ENCODE peak calls at places on chromosomes 11 and 22, in eight cellular contexts. P is lower lobe of right lung, J is cardiac fibroblast, W is adrenal gland, A is MM.1S, O is RWPE2, M is astrocyte of the cerebellum, U is gastrocnemius medialis. Y is an unnamed sample.
A peak's percentile ranks its signal among the peaks of the same experiment; 100 is the strongest.

GRCh38 chr11:118136341-118136740 is 16.3 kb downstream of the SCN4B start:
- DNase-seq in A (no peak), P (no peak), J (no peak), O (no peak), W (no peak), U (no peak), M (no peak), Y (no peak)

GRCh38 chr11:128484172-128484571 is 103.2 kb downstream of the ETS1 start:
- DNase-seq in O (no peak), J (no peak), M (no peak), W (no peak), A (no peak), U (no peak), P (no peak), Y (no peak)

GRCh38 chr11:78657968-78658839 is 83.5 kb upstream of the NARS2 start:
- DNase-seq in A (no peak), P (peak; percentile 24), W (no peak), M (no peak), U (no peak), J (no peak), O (no peak), Y (no peak)

GRCh38 chr11:72308226-72309073 is 64.5 kb upstream of the PHOX2A start:
- DNase-seq in P (no peak), J (peak; percentile 93), U (no peak), O (no peak), M (peak; percentile 81), W (peak; percentile 72), A (no peak), Y (peak; percentile 83)

GRCh38 chr11:63595296-63595695 is 18.9 kb downstream of the PLAAT3 start:
- DNase-seq in O (no peak), A (no peak), W (no peak), J (peak; percentile 53), P (no peak), M (no peak), U (no peak), Y (no peak)

GRCh38 chr11:72378704-72379383 is 55.5 kb downstream of the CLPB start:
- DNase-seq in P (peak; percentile 61), W (no peak), U (peak; percentile 48), M (peak; percentile 62), O (no peak), J (peak; percentile 5), A (no peak), Y (peak; percentile 4)

GRCh38 chr11:57792060-57792541 is 30.5 kb downstream of the CTNND1 start:
- DNase-seq in O (no peak), P (peak; percentile 95), M (no peak), A (no peak), U (no peak), J (peak; percentile 39), W (peak; percentile 43), Y (no peak)

GRCh38 chr11:40314327-40314726 is 1145.1 kb downstream of the LRRC4C start:
- DNase-seq in O (no peak), A (no peak), J (no peak), U (no peak), P (no peak), M (no peak), W (no peak), Y (peak; percentile 1)

GRCh38 chr11:130918081-130918480 is 1.8 kb upstream of the SNX19 start:
- DNase-seq in M (no peak), O (no peak), A (no peak), J (no peak), W (no peak), P (no peak), U (no peak), Y (no peak)

DNA sequence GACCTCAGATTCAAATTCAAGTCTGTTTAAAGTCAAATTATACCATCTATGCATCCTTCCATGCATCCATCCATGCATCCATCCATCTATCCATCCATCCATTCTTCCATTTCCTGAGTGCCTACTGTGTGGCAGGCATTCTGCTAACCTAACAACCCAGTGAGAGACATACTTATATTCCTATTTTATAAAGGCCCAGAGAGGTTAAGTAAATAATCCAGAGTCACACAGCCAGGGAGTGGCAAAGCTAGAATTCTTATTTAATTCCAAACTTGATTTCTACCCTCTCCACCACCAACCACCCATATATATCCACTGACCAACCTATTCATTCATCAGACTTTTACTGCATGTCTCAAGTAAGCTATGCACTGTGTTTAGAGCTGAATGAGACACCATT is 53.8 kb downstream of the LRRC74B start:
- DNase-seq in P (no peak), J (no peak), O (no peak), A (no peak), U (no peak), W (no peak), M (no peak), Y (no peak)
- H3K4me3 ChIP-seq in P (no peak overlapping the region), J (no peak overlapping the region), O (no peak overlapping the region), A (no peak overlapping the region), U (no peak overlapping the region), W (no peak overlapping the region), M (no peak overlapping the region), Y (no peak overlapping the region)

GRCh38 chr22:29570912-29571549 is 9.9 kb downstream of the NIPSNAP1 start:
- DNase-seq in A (no peak), J (no peak), M (no peak), O (no peak), P (no peak), W (no peak), U (no peak), Y (no peak)

GRCh38 chr22:29580200-29580810 is 608 bp downstream of the NIPSNAP1 start:
- DNase-seq in W (no peak), P (no peak), A (no peak), U (no peak), O (no peak), J (no peak), M (no peak), Y (no peak)

GRCh38 chr22:29578462-29578861 is 2.5 kb downstream of the NIPSNAP1 start:
- DNase-seq in A (no peak), O (no peak), P (no peak), J (no peak), M (no peak), U (no peak), W (no peak), Y (no peak)

GRCh38 chr22:29570456-29570855 is 10.5 kb downstream of the NIPSNAP1 start:
- DNase-seq in P (no peak), O (no peak), J (no peak), M (no peak), U (no peak), W (no peak), A (no peak), Y (no peak)

GRCh38 chr22:29574762-29575450 is 6.0 kb downstream of the NIPSNAP1 start:
- DNase-seq in A (no peak), U (no peak), W (no peak), M (no peak), P (no peak), O (no peak), J (no peak), Y (no peak)
- H3K4me3 ChIP-seq in A (no peak overlapping the region), U (no peak overlapping the region), W (no peak overlapping the region), M (no peak overlapping the region), P (no peak overlapping the region), O (no peak overlapping the region), J (no peak overlapping the region), Y (no peak overlapping the region)

GRCh38 chr11:134048028-134048427 is 20.8 kb upstream of the JAM3 start:
- DNase-seq in M (no peak), O (peak; percentile 11), U (no peak), P (no peak), A (no peak), J (no peak), W (no peak), Y (no peak)
- H3K4me3 ChIP-seq in M (no peak overlapping the region), O (no peak overlapping the region), U (peak overlapping the region; percentile 6), P (no peak overlapping the region), A (no peak overlapping the region), J (peak overlapping the region; percentile 18), W (no peak overlapping the region), Y (no peak overlapping the region)

DNA sequence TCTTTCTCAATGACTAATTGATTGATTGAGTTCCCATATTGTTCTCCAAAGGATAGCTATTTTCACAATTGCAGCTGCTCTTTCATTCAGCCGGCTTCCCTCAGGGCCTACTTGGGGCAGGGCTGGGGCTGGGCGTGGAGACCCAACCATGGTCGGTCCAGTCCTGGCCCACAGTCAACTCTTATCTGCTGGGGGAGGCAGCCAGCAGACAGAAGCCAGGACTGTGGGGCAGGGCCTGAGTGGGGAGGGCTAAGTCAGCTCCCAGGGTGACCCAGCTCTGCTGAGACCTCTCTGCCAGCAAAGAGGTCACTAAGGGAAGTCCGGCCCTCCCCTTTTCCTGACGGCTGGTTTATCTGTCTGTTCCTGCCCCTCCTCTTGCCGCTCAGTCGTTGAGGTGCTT is 735.2 kb downstream of the TBC1D22A start:
- DNase-seq in J (no peak), A (no peak), U (no peak), P (no peak), O (no peak), M (no peak), W (no peak), Y (no peak)
- H3K4me3 ChIP-seq in J (no peak overlapping the region), A (no peak overlapping the region), U (no peak overlapping the region), P (no peak overlapping the region), O (no peak overlapping the region), M (no peak overlapping the region), W (no peak overlapping the region), Y (no peak overlapping the region)

GRCh38 chr11:304915-305833 is 2.4 kb upstream of the IFITM2 start:
- DNase-seq in O (no peak), U (no peak), P (peak; percentile 70), W (peak; percentile 54), A (peak; percentile 53), J (peak; percentile 83), M (peak; percentile 76), Y (peak; percentile 41)
- H3K4me3 ChIP-seq in O (no peak overlapping the region), U (no peak overlapping the region), P (no peak overlapping the region), W (no peak overlapping the region), A (no peak overlapping the region), J (no peak overlapping the region), M (no peak overlapping the region), Y (no peak overlapping the region)

DNA sequence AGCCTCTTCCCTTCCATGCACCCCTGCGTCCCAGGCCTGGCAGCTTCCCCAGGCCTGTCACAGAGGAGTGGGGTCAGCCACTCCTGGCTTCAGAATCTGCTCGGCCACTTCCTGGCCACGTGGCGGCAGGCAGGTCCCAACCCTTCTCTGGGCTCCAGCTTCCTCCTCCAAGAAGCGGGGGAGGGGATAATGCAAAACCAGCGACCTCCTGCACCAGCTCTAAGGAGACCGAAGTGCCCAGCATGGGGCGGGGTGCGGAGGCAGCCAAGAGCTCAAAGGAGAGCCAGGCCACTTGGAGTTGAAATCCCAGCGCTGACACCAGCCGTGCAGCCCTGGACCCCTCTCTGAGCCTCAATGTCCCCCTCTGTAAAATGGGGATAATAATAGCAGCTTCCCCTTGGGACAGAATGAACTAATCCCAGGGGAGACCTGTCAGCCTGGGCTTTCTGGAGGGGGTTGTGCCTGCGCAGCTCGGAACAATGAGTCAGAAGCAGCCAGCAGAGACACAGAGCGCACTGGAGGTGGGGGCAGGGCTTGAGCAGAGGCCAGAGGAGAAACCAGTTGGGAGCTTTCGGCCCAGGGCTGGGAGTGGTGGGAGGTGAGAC is 22.8 kb upstream of the PICK1 start:
- DNase-seq in A (no peak), P (peak; percentile 76), J (peak; percentile 95), U (no peak), M (peak; percentile 59), W (peak; percentile 82), O (peak; percentile 88), Y (peak; percentile 65)
- H3K4me3 ChIP-seq in A (no peak overlapping the region), P (no peak overlapping the region), J (no peak overlapping the region), U (no peak overlapping the region), M (no peak overlapping the region), W (no peak overlapping the region), O (no peak overlapping the region), Y (no peak overlapping the region)

GRCh38 chr11:68685656-68686380 is 1.5 kb downstream of the GAL start:
- DNase-seq in W (no peak), U (no peak), P (no peak), J (no peak), O (no peak), A (no peak), M (no peak), Y (no peak)
- H3K4me3 ChIP-seq in W (no peak overlapping the region), U (no peak overlapping the region), P (no peak overlapping the region), J (no peak overlapping the region), O (no peak overlapping the region), A (no peak overlapping the region), M (no peak overlapping the region), Y (no peak overlapping the region)

GRCh38 chr22:45318558-45319318 is 9.0 kb downstream of the FAM118A start:
- DNase-seq in M (no peak), P (no peak), J (peak; percentile 17), U (no peak), O (no peak), W (no peak), A (no peak), Y (no peak)
- H3K4me3 ChIP-seq in M (no peak overlapping the region), P (no peak overlapping the region), J (no peak overlapping the region), U (no peak overlapping the region), O (no peak overlapping the region), W (no peak overlapping the region), A (no peak overlapping the region), Y (peak overlapping the region; percentile 4)